ENCODE peak calls at places on chromosomes 12 and 14, in five cellular contexts. Q, Z, H, O and L are unnamed samples.

GRCh38 chr12:100437038-100437841 is 36.4 kb upstream of the NR1H4 start:
- DNase-seq in O (no peak), H (no peak), Z (no peak), Q (no peak), L (no peak)

GRCh38 chr12:113683566-113683965 is 211.9 kb upstream of the LHX5 start:
- DNase-seq in H (no peak), O (no peak), Z (no peak), Q (no peak), L (no peak)

GRCh38 chr12:105214670-105215375 is 21.2 kb downstream of the APPL2 start:
- DNase-seq in Z (no peak), Q (no peak), H (peak; percentile 33), O (no peak), L (no peak)

GRCh38 chr14:81416233-81416927 is 16.3 kb upstream of the STON2 start:
- DNase-seq in Q (no peak), O (no peak), Z (no peak), H (no peak), L (no peak)

GRCh38 chr14:22200977-22201605 is 387.9 kb downstream of the DAD1 start:
- DNase-seq in O (no peak), Q (no peak), H (peak; percentile 71), Z (no peak), L (peak; percentile 24)

GRCh38 chr14:91118511-91119068 is 4.7 kb downstream of the DGLUCY start:
- DNase-seq in H (no peak), O (no peak), Z (no peak), Q (no peak), L (no peak)

GRCh38 chr14:68523994-68524725 is 268.7 kb downstream of the ZFP36L1 start:
- DNase-seq in O (no peak), H (no peak), Q (no peak), Z (no peak), L (no peak)

GRCh38 chr14:32697704-32698103 is 241.0 kb upstream of the NPAS3 start:
- DNase-seq in O (no peak), Z (no peak), H (no peak), Q (no peak), L (no peak)

GRCh38 chr12:56160894-56161667 is 2.9 kb downstream of the MYL6 start:
- DNase-seq in H (no peak), Q (no peak), O (no peak), Z (no peak), L (no peak)

GRCh38 chr12:2739069-2739468 is 55.7 kb upstream of the FKBP4 start:
- DNase-seq in H (no peak), Q (no peak), O (no peak), Z (no peak), L (no peak)

GRCh38 chr12:26643532-26644315 is 189.3 kb downstream of the ITPR2 start:
- DNase-seq in O (no peak), H (no peak), Z (no peak), Q (no peak), L (no peak)

GRCh38 chr14:73723799-73724621 is 9.8 kb upstream of the PNMA1 start:
- DNase-seq in H (peak; percentile 78), O (peak; percentile 69), Z (peak; percentile 91), Q (peak; percentile 45), L (peak; percentile 77)
- TF ChIP-seq EP300 in H (no peak), O (peak; percentile 78), Z (no peak), Q (no peak), L (no peak)

GRCh38 chr12:18411453-18411852 is 150.1 kb downstream of the PIK3C2G start:
- DNase-seq in Q (no peak), H (no peak), Z (no peak), O (no peak), L (no peak)
- TF ChIP-seq EP300 in Q (no peak), H (no peak), Z (no peak), O (no peak), L (no peak)

GRCh38 chr12:104171785-104172563 is 34.0 kb upstream of the NFYB start:
- DNase-seq in Z (no peak), H (no peak), Q (peak; percentile 59), O (no peak), L (no peak)
- TF ChIP-seq EP300 in Z (no peak), H (no peak), Q (no peak), O (no peak), L (no peak)

DNA sequence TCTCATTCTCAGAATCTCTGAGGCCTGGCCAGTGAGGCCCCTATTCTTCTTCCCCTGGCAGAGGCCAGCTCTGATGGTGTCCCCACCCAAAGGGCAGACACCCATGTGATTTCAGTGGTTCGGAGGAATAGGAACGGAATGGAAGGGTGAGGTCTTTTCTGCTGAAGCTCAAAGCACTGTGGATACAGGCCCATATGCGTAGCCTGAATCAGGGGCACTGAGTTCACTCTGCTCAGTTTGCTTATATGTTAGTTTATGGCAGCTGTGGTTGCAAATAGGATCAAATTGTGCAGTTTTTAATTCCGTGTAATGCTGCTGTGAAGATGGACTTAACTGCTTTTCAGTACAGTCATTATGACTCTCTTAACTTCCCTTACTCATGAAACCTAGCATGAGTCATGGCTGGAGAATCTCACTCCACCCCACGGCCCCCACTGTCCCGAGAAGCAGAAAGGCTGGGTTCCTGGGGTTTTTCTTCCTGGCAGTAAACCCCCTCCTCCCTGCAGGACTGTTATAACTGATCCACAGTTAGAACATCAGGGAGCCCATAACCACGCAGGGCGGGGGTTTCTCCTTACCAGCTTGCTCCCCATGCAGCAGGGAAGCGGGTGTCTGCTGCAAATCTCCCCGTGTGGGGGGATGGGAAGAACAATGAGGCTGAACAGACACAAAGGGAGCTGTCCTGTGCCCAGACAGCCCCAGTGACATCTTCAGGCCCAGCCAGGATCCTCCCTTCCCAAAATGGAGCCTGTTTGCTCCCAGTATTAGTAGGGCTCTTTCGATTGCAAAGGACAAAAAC is 122.7 kb downstream of the SLC38A6 start:
- DNase-seq in O (peak; percentile 29), H (peak; percentile 92), Z (no peak), Q (peak; percentile 28), L (peak; percentile 55)
- TF ChIP-seq EP300 in O (no peak), H (peak; percentile 66), Z (no peak), Q (no peak), L (no peak)

GRCh38 chr14:75041613-75042012 is 9.7 kb downstream of the MLH3 start:
- DNase-seq in Q (no peak), H (peak; percentile 54), O (no peak), Z (no peak), L (no peak)
- TF ChIP-seq EP300 in Q (no peak), H (no peak), O (no peak), Z (no peak), L (no peak)